ENCODE peak calls at places on chromosome 15, in four cellular contexts. D is activated T-cell treated with anti-CD3 and anti-CD28 coated beads for 1 hour, X is left ventricle myocardium superior, F is neuronal stem cell. N is an unnamed sample.

GRCh38 chr15:92839696-92840095 is 60.4 kb upstream of the CHD2 start:
- DNase-seq in D (no peak), X (no peak), F (no peak), N (peak)

GRCh38 chr15:60326824-60327654 is 70.7 kb downstream of the ANXA2 start:
- DNase-seq in D (no peak), X (no peak), F (peak), N (peak)

GRCh38 chr15:90735929-90736328 is 18.8 kb downstream of the BLM start:
- DNase-seq in D (no peak), X (no peak), F (no peak), N (no peak)

GRCh38 chr15:81301815-81302399 is 22.0 kb downstream of the STARD5 start:
- DNase-seq in D (no peak), X (peak), F (no peak), N (peak)

GRCh38 chr15:82737975-82738374 is 28.3 kb upstream of the AP3B2 start:
- DNase-seq in D (no peak), X (no peak), F (no peak), N (no peak)

GRCh38 chr15:101534376-101534970 is 45.0 kb upstream of the PCSK6 start:
- DNase-seq in D (no peak), X (no peak), F (no peak), N (no peak)

GRCh38 chr15:99143655-99144610 is 39.1 kb downstream of the SYNM start:
- DNase-seq in D (no peak), X (peak), F (no peak), N (no peak)

GRCh38 chr15:57485869-57486268 is 105.8 kb upstream of the MYZAP start:
- DNase-seq in D (no peak), X (no peak), F (no peak), N (no peak)

GRCh38 chr15:89358755-89359439 is 24.3 kb upstream of the POLG start:
- DNase-seq in D (peak), X (peak), F (peak), N (peak)

GRCh38 chr15:58558777-58559176 is 127.0 kb downstream of the LIPC start:
- DNase-seq in D (no peak), X (no peak), F (no peak), N (no peak)

GRCh38 chr15:60070838-60071493 is 66.9 kb downstream of the FOXB1 start:
- DNase-seq in D (no peak), X (no peak), F (no peak), N (no peak)

GRCh38 chr15:70956596-70956995 is 64.0 kb downstream of the LRRC49 start:
- DNase-seq in D (no peak), X (no peak), F (no peak), N (no peak)

GRCh38 chr15:101615986-101616848 is 36.0 kb downstream of the TM2D3 start:
- DNase-seq in D (no peak), X (peak), F (peak), N (no peak)

GRCh38 chr15:47820780-47821319 is 103.5 kb downstream of the SEMA6D start:
- DNase-seq in D (no peak), X (no peak), F (no peak), N (no peak)

GRCh38 chr15:84625125-84625524 is 24.3 kb downstream of the ZSCAN2 start:
- DNase-seq in D (no peak), X (no peak), F (no peak), N (no peak)

GRCh38 chr15:70217246-70218160 is 119.8 kb upstream of the TLE3 start:
- DNase-seq in D (no peak), X (no peak), F (no peak), N (no peak)

GRCh38 chr15:97014001-97014400 is 683.5 kb downstream of the NR2F2 start:
- DNase-seq in D (no peak), X (no peak), F (no peak), N (no peak)

GRCh38 chr15:77107531-77108355 is 36.8 kb upstream of the TSPAN3 start:
- DNase-seq in D (peak), X (peak), F (peak), N (no peak)

GRCh38 chr15:49982586-49982985 is 136.4 kb downstream of the ATP8B4 start:
- DNase-seq in D (no peak), X (no peak), F (no peak), N (no peak)

GRCh38 chr15:55799287-55800212 is 56.6 kb upstream of the PRTG start:
- DNase-seq in D (no peak), X (no peak), F (peak), N (no peak)

GRCh38 chr15:25426896-25427610 is 11.8 kb downstream of the UBE3A start:
- DNase-seq in D (no peak), X (no peak), F (no peak), N (no peak)

GRCh38 chr15:48868549-48868948 is 9.4 kb upstream of the EID1 start:
- DNase-seq in D (no peak), X (no peak), F (no peak), N (no peak)

GRCh38 chr15:66997212-66997611 is 68.2 kb upstream of the SMAD3 start:
- DNase-seq in D (no peak), X (no peak), F (no peak), N (no peak)

GRCh38 chr15:60720493-60721231 is 241.7 kb upstream of the ICE2 start:
- DNase-seq in D (no peak), X (no peak), F (no peak), N (peak)